ENCODE peak calls at places on chromosomes 2 and 18, in seven cellular contexts. M is IMR-90, Z is mesendoderm, J is H9, C is neuronal stem cell, A is H1, W is mesenchymal stem cell. K is an unnamed sample.

GRCh38 chr2:201378496-201379397 is 21.6 kb upstream of the FLACC1 start:
- DNase-seq in M (peak; percentile 17), Z (no peak), J (no peak), C (no peak), A (no peak), W (peak; percentile 85), K (no peak)

GRCh38 chr2:133270550-133270949 is 297.7 kb downstream of the NCKAP5 start:
- DNase-seq in M (no peak), Z (no peak), J (no peak), C (no peak), A (no peak), W (no peak), K (no peak)

GRCh38 chr2:211174021-211174420 is 617.6 kb downstream of the CPS1 start:
- DNase-seq in M (no peak), Z (no peak), J (no peak), C (no peak), A (no peak), W (no peak), K (no peak)

GRCh38 chr2:72991439-72991725 is 74.1 kb downstream of the EMX1 start:
- DNase-seq in M (no peak), Z (no peak), J (peak; percentile 18), C (no peak), A (no peak), W (no peak), K (no peak)

GRCh38 chr2:209977386-209978239 is 24.8 kb upstream of the RPE start:
- DNase-seq in M (peak; percentile 44), Z (peak; percentile 42), J (no peak), C (peak; percentile 21), A (no peak), W (peak; percentile 41), K (peak; percentile 65)

GRCh38 chr18:8526316-8526715 is 82.9 kb upstream of the RAB12 start:
- DNase-seq in M (no peak), Z (no peak), J (no peak), C (no peak), A (no peak), W (no peak), K (no peak)

GRCh38 chr2:227164745-227165350 is 424 bp downstream of the COL4A3 start:
- DNase-seq in M (no peak), Z (peak; percentile 46), J (peak; percentile 55), C (peak; percentile 17), A (no peak), W (no peak), K (peak; percentile 13)

GRCh38 chr2:217270089-217270800 is 410.4 kb upstream of the TNP1 start:
- DNase-seq in M (no peak), Z (peak; percentile 88), J (peak; percentile 91), C (peak; percentile 40), A (peak; percentile 76), W (no peak), K (no peak)

GRCh38 chr18:55265130-55265675 is 305.9 kb upstream of the CCDC68 start:
- DNase-seq in M (no peak), Z (peak; percentile 32), J (no peak), C (no peak), A (no peak), W (no peak), K (no peak)

GRCh38 chr2:73013941-73014340 is 57.6 kb downstream of the SFXN5 start:
- DNase-seq in M (peak; percentile 70), Z (no peak), J (no peak), C (no peak), A (no peak), W (no peak), K (no peak)

GRCh38 chr2:56390644-56391043 is 206.9 kb downstream of the CCDC85A start:
- DNase-seq in M (no peak), Z (no peak), J (no peak), C (no peak), A (no peak), W (no peak), K (no peak)

GRCh38 chr2:101428413-101429176 is 41.3 kb upstream of the CREG2 start:
- DNase-seq in M (no peak), Z (no peak), J (no peak), C (no peak), A (no peak), W (no peak), K (no peak)

GRCh38 chr2:241315879-241316700 is at the start of gene SEPTIN2:
- DNase-seq in M (peak; percentile 28), Z (peak; percentile 80), J (no peak), C (no peak), A (no peak), W (peak; percentile 77), K (peak; percentile 39)

GRCh38 chr18:77057043-77057442 is 75.5 kb downstream of the MBP start:
- DNase-seq in M (no peak), Z (no peak), J (no peak), C (no peak), A (no peak), W (no peak), K (no peak)

GRCh38 chr2:223587301-223587700 is 14.9 kb downstream of the SCG2 start:
- DNase-seq in M (no peak), Z (no peak), J (no peak), C (no peak), A (no peak), W (no peak), K (no peak)

GRCh38 chr2:44267269-44268258 is 7.7 kb upstream of the SLC3A1 start:
- DNase-seq in M (no peak), Z (peak; percentile 13), J (no peak), C (no peak), A (no peak), W (peak; percentile 22), K (no peak)

GRCh38 chr2:157439792-157440186 is 4.1 kb downstream of the CYTIP start:
- DNase-seq in M (no peak), Z (no peak), J (no peak), C (no peak), A (no peak), W (no peak), K (no peak)

GRCh38 chr2:197804758-197805597 is 585 bp downstream of the PLCL1 start:
- DNase-seq in M (peak; percentile 6), Z (no peak), J (peak; percentile 34), C (peak; percentile 32), A (no peak), W (peak; percentile 22), K (peak; percentile 4)

GRCh38 chr2:231521-232185 is 32.2 kb downstream of the SH3YL1 start:
- DNase-seq in M (no peak), Z (no peak), J (no peak), C (no peak), A (no peak), W (no peak), K (no peak)
- H3K4ac ChIP-seq in M (no peak overlapping the region), Z (no peak overlapping the region), J (no peak overlapping the region), C (no peak overlapping the region), A (no peak overlapping the region), W (no peak overlapping the region), K (no peak overlapping the region)

DNA sequence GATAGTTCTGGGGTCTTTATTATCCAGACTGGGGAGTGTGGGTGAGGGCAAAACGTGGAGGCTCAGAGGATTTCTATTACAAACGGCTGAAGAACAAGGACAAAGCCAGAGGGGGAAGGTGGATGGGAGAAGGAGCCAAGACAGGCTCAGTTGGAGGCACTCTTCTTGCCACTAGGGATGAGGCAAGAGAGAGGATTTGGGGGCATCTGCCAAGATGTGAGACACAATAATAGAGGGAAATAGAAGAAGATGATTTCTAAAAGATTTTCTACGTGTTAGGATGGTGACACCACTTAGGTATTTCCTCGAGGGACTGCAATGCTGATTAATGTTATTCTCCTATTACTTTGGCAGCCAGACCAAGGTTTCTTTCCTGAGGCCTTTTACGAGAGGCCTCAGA is 71.8 kb downstream of the APOB start:
- DNase-seq in M (no peak), Z (no peak), J (no peak), C (no peak), A (no peak), W (no peak), K (no peak)
- H3K18ac ChIP-seq in M (no peak overlapping the region), Z (no peak overlapping the region), J (no peak overlapping the region), C (no peak overlapping the region), A (no peak overlapping the region), W (no peak overlapping the region), K (no peak overlapping the region)

GRCh38 chr2:128062571-128062970 is 28.4 kb upstream of the UGGT1 start:
- DNase-seq in M (no peak), Z (no peak), J (no peak), C (no peak), A (no peak), W (no peak), K (no peak)
- H3K4ac ChIP-seq in M (no peak overlapping the region), Z (no peak overlapping the region), J (no peak overlapping the region), C (no peak overlapping the region), A (no peak overlapping the region), W (no peak overlapping the region), K (no peak overlapping the region)

DNA sequence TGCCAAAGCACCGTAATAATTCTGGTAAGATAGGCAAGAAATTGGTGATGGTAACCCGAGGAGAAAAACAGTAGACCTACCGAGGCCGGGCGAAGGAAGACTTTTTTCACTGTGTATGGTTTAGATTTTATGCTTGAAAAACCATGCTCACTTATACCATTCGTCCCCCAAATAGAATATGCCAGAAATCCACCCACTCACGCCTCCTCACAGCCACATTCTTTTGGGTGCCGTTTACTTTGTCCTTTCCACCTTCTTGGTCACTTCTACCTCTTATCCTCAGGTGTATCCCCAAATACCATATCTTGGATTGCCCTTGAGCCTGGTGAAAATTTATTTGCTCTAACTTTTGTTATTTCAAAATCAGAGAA is 8.1 kb downstream of the GATA6 start:
- DNase-seq in M (no peak), Z (no peak), J (no peak), C (no peak), A (no peak), W (no peak), K (no peak)
- H3K18ac ChIP-seq in M (no peak overlapping the region), Z (no peak overlapping the region), J (no peak overlapping the region), C (no peak overlapping the region), A (no peak overlapping the region), W (no peak overlapping the region), K (no peak overlapping the region)

GRCh38 chr2:60976271-60976670 is 41.2 kb upstream of the PEX13 start:
- DNase-seq in M (no peak), Z (no peak), J (no peak), C (no peak), A (no peak), W (no peak), K (no peak)

GRCh38 chr2:60976875-60977561 is 40.5 kb upstream of the PEX13 start:
- DNase-seq in M (no peak), Z (no peak), J (no peak), C (no peak), A (no peak), W (no peak), K (no peak)

GRCh38 chr2:60980031-60980815 is 37.3 kb upstream of the PEX13 start:
- DNase-seq in M (no peak), Z (no peak), J (no peak), C (no peak), A (no peak), W (no peak), K (no peak)

GRCh38 chr2:60977562-60977895 is 40.0 kb upstream of the PEX13 start:
- DNase-seq in M (no peak), Z (no peak), J (no peak), C (no peak), A (no peak), W (no peak), K (no peak)

GRCh38 chr2:60979231-60979630 is 38.3 kb upstream of the PEX13 start:
- DNase-seq in M (no peak), Z (no peak), J (no peak), C (no peak), A (no peak), W (no peak), K (no peak)
- H3K4ac ChIP-seq in M (no peak overlapping the region), Z (no peak overlapping the region), J (no peak overlapping the region), C (no peak overlapping the region), A (no peak overlapping the region), W (no peak overlapping the region), K (no peak overlapping the region)